ENCODE peak calls at places on chromosomes 2 and 18, in eight cellular contexts. Z is right atrium auricular region; X is A549; U is CD8-positive, alpha-beta memory T cell; H is neural progenitor cell; B is mesendoderm; A is K562; L is fibroblast of lung. D is an unnamed sample. For H3K4me1, the result is how much of the 10 kb centered on the place peaks cover.

GRCh38 chr2:70557171-70557838 is 3.7 kb upstream of the TGFA start:
- DNase-seq in U (no peak), H (no peak), Z (no peak), X (no peak), L (no peak), A (no peak), B (no peak), D (no peak)

GRCh38 chr2:134466141-134466540 is 212.3 kb downstream of the MGAT5 start:
- DNase-seq in Z (peak), U (no peak), B (peak), H (peak), X (no peak), A (no peak), L (no peak), D (peak)

GRCh38 chr2:188416367-188416766 is 124.7 kb downstream of the GULP1 start:
- DNase-seq in Z (no peak), B (no peak), A (no peak), U (no peak), X (no peak), L (no peak), H (no peak), D (no peak)

GRCh38 chr2:105320651-105321215 is 8.8 kb downstream of the TGFBRAP1 start:
- DNase-seq in Z (no peak), B (no peak), L (no peak), X (no peak), H (no peak), A (no peak), U (no peak), D (no peak)

GRCh38 chr2:49261791-49262190 is 107.5 kb upstream of the FSHR start:
- DNase-seq in L (no peak), H (no peak), U (no peak), A (no peak), Z (no peak), X (no peak), B (no peak), D (no peak)

GRCh38 chr18:25737710-25738251 is 352.6 kb downstream of the SS18 start:
- DNase-seq in L (peak), Z (no peak), A (no peak), H (no peak), U (no peak), X (no peak), B (no peak), D (peak)

GRCh38 chr2:75512455-75513212 is 48.1 kb downstream of the EVA1A start:
- DNase-seq in H (no peak), U (no peak), X (no peak), A (no peak), Z (no peak), L (no peak), B (no peak), D (no peak)

GRCh38 chr2:66305714-66306113 is 129.2 kb upstream of the MEIS1 start:
- DNase-seq in L (peak), Z (peak), X (no peak), A (no peak), B (peak), H (no peak), U (no peak), D (no peak)

GRCh38 chr2:101696272-101697123 is 1.0 kb upstream of the MAP4K4 start:
- DNase-seq in X (no peak), Z (peak), U (no peak), A (no peak), L (peak), H (no peak), B (peak), D (no peak)

GRCh38 chr2:205967391-205968075 is 118.4 kb downstream of the INO80D start:
- DNase-seq in A (no peak), B (no peak), X (no peak), L (peak), H (no peak), U (no peak), Z (no peak), D (no peak)

GRCh38 chr18:3554091-3554601 is 104.2 kb downstream of the TGIF1 start:
- DNase-seq in X (no peak), U (no peak), L (no peak), H (peak), A (no peak), B (peak), Z (no peak), D (no peak)

GRCh38 chr18:76805221-76805620 is 17.1 kb upstream of the ZNF236 start:
- DNase-seq in Z (no peak), A (no peak), U (no peak), H (no peak), B (peak), X (no peak), L (no peak), D (no peak)

GRCh38 chr2:210072922-210073509 is 70.6 kb downstream of the RPE start:
- DNase-seq in L (peak), H (peak), Z (no peak), A (peak), U (no peak), B (peak), X (peak), D (no peak)

GRCh38 chr18:6058941-6059340 is 163.6 kb upstream of the TMEM200C start:
- DNase-seq in X (no peak), H (peak), L (peak), Z (no peak), B (no peak), A (no peak), U (no peak), D (no peak)

GRCh38 chr2:58006952-58007284 is 39.7 kb upstream of the VRK2 start:
- DNase-seq in A (no peak), X (no peak), U (no peak), L (no peak), B (no peak), Z (no peak), H (no peak), D (no peak)

DNA sequence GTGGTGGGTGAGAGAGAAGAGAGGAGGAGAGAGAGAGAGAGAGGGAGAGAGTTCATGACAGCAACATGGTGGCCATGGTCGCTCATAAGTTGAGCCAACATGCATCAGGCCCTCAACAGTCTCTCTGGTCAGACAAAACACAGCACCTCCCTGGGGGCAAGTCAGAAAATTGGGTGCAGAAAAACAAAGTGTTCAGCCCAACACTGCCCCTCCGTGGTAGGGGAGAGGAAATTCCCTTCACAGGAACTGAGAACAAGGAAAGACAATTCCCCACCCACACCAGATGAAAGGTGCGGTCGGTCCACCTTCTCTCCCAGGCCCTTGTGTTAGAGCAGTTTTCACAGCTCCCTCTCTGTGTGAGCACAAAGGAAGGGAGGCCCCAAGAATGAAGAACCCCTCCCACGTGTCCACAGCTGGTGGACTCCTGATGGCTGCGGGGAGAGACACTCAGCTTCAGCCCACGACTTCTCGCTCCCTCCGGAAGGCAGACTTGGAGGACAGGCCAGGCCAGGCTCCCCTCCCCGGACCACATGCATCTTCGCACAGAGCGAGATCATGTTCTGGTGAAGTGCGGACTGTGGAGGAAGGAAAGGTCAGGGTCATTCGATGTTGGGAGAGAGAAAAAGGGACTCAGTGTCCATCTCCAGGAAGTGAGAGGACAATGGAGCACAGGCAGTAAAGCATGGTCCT is 181.7 kb downstream of the ANAPC1 start:
- DNase-seq in L (peak), Z (no peak), U (peak), H (peak), B (peak), X (peak), A (peak), D (no peak)
- H3K4me1 ChIP-seq in L (under half), Z (under half), U (under half), H (half or more), B (under half), X (half or more), A (under half), D (half or more)

GRCh38 chr2:200618590-200619021 is 32.8 kb downstream of the AOX1 start:
- DNase-seq in Z (no peak), B (no peak), L (peak), U (no peak), H (peak), X (no peak), A (peak), D (no peak)

GRCh38 chr2:200617089-200618050 is 31.6 kb downstream of the AOX1 start:
- DNase-seq in B (no peak), H (no peak), L (peak), A (no peak), X (no peak), Z (no peak), U (no peak), D (no peak)

GRCh38 chr2:200616656-200617055 is 30.8 kb downstream of the AOX1 start:
- DNase-seq in H (no peak), U (no peak), X (no peak), A (no peak), L (peak), Z (no peak), B (no peak), D (no peak)

GRCh38 chr2:200619275-200619674 is 33.5 kb downstream of the AOX1 start:
- DNase-seq in Z (no peak), H (no peak), A (no peak), L (peak), B (no peak), X (no peak), U (no peak), D (no peak)

DNA sequence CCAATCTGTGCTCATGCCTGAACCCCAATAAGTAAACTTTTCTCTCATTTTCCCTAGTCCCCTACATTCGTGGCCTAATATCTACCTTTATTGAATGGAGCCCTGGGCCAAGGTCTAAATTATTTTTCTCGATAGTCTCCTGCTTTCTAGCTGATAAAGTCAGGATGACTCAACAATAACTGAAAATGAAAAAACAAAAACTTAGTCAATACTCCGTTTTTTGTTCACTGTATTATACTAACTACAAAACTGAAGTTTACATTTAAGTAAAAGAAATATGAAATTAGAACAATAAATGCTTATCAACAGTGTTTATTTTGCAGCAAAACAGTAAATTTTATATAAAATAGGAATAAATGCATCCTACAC is 32.2 kb downstream of the AOX1 start:
- DNase-seq in X (no peak), A (no peak), L (no peak), Z (no peak), U (no peak), B (no peak), H (no peak), D (no peak)
- H3K27ac ChIP-seq in X (peak), A (no peak), L (peak), Z (no peak), U (no peak), B (no peak), H (no peak), D (no peak)

GRCh38 chr2:176751828-176752227 is 460.8 kb upstream of the HNRNPA3 start:
- DNase-seq in Z (no peak), U (no peak), L (no peak), A (no peak), B (no peak), X (no peak), H (no peak), D (no peak)
- H3K4me1 ChIP-seq in Z (under half), U (under half), L (under half), A (under half), B (under half), X (under half), H (under half), D (under half)

GRCh38 chr2:162092008-162092390 is 18.0 kb upstream of the DPP4 start:
- DNase-seq in A (no peak), U (no peak), L (no peak), B (no peak), Z (no peak), H (no peak), X (no peak), D (no peak)
- H3K27ac ChIP-seq in A (no peak), U (no peak), L (peak), B (no peak), Z (no peak), H (no peak), X (peak), D (peak)

DNA sequence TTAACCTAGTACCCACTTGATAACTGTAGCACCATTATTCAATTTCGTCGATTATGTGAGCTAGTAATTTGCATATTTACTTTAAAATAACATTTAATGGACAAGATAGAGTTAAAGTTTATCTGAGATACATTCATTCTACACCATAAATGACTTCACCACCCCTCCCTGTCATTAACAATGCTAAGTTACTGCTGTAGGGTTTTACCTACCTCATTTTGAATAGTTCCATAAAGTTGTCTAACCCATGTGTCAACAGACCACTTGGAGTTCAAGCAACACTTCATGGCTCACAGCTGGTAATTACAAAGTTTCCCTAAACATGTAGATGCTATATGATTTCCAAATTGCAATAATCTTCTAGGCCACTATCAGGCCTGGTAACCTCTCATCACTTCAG is 127.4 kb upstream of the CYP26B1 start:
- DNase-seq in L (no peak), Z (no peak), H (no peak), A (no peak), U (no peak), X (no peak), B (no peak), D (no peak)
- H3K4me1 ChIP-seq in L (under half), Z (under half), H (under half), A (under half), U (under half), X (half or more), B (under half), D (under half)

GRCh38 chr2:218447072-218447471 is 28.1 kb downstream of the VIL1 start:
- DNase-seq in H (no peak), B (no peak), Z (no peak), X (no peak), U (no peak), A (no peak), L (no peak), D (no peak)

GRCh38 chr2:218446547-218446946 is 27.6 kb downstream of the VIL1 start:
- DNase-seq in Z (no peak), L (no peak), U (no peak), H (no peak), B (no peak), X (no peak), A (no peak), D (no peak)

GRCh38 chr2:218448934-218449333 is 30.0 kb downstream of the VIL1 start:
- DNase-seq in A (no peak), X (peak), B (peak), H (no peak), L (peak), Z (no peak), U (no peak), D (peak)

GRCh38 chr2:218444692-218445357 is 25.9 kb downstream of the VIL1 start:
- DNase-seq in X (no peak), U (no peak), Z (no peak), B (no peak), L (no peak), A (no peak), H (no peak), D (no peak)

GRCh38 chr2:218445602-218446001 is 26.7 kb downstream of the VIL1 start:
- DNase-seq in H (no peak), U (no peak), X (no peak), L (no peak), A (no peak), Z (no peak), B (no peak), D (no peak)
- H3K27ac ChIP-seq in H (no peak), U (no peak), X (peak), L (no peak), A (no peak), Z (no peak), B (no peak), D (no peak)

DNA sequence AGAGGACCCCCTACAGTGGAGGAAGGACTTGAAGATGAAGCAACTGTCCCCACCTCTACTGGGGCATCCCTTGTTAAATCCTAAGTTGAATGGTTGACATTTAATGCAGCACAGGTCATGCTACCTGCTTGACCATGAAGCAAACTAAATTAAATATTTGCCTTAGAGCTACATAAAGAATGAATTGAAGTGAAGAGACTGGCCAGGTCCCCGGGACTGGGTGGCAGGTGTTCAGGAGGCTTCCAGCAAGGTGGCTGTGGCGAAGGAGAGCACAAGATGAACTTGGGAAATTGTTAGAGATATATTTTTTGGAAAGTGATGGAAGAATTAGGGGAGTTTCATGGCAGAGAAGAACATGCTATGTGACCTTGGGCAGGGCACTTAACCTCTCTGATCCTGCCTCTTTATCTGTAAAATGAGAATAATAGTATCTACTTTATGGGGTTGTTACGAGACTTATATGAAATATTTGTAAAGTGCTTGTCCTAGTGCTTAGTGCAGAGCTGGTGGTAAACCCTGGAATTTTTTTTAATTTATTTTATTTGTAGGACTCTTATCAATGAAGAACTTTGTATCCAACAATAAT is 37.3 kb downstream of the EFR3B start:
- DNase-seq in X (peak), U (no peak), A (no peak), Z (no peak), B (no peak), L (no peak), H (no peak), D (no peak)
- H3K4me1 ChIP-seq in X (under half), U (under half), A (under half), Z (half or more), B (under half), L (under half), H (under half), D (under half)

DNA sequence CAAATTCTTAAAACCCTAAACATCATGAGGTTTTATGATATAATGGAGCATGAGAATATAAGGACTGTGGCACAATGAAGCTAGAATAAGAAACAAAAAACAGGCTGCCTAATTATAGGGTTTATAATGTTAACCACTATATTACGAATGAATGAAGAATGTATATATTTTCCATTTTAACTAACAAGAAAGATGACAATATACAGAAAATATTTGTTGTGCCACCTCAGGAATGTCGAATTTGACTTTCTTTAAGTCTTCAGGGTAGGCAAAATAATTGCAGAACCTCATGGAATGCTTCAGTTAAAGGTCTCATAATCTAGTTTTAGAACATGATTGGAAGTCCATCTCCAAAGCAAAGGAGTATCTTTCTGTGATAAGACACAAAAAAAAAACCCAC is 282.9 kb upstream of the SLC8A1 start:
- DNase-seq in X (no peak), L (peak), B (no peak), H (no peak), Z (no peak), A (no peak), U (no peak), D (no peak)
- H3K27ac ChIP-seq in X (no peak), L (no peak), B (no peak), H (no peak), Z (no peak), A (no peak), U (no peak), D (no peak)

GRCh38 chr2:64620661-64621060 is 33.1 kb downstream of the SERTAD2 start:
- DNase-seq in A (no peak), H (no peak), B (no peak), X (no peak), U (no peak), L (no peak), Z (no peak), D (no peak)
- H3K4me1 ChIP-seq in A (under half), H (half or more), B (under half), X (under half), U (under half), L (under half), Z (under half), D (under half)

D was measured in keratinocyte.